ENCODE peak calls at places on chromosome 21, in nine cellular contexts. One of them, this sample, is unnamed.

GRCh38 chr21:21196087-21196486 is 197.9 kb downstream of the NCAM2 start:
- DNase-seq in amniotic stem cell: no peak
- DNase-seq in NCI-H526 treated with DMSO at 0.1 percent for 48 hours: no peak
- DNase-seq in stimulated activated CD4-positive, alpha-beta T cell treated with anti-CD3 and anti-CD28 coated beads, Interleukin-1b, Interleukin-23, amount 100 ng/mL, for 24 hours: no peak
- DNase-seq in T-helper 17 cell: no peak
- DNase-seq in AG10803: no peak
- DNase-seq in smooth muscle cell of the brain vasculature: no peak
- DNase-seq in colonic mucosa: no peak
- DNase-seq in T-helper 1 cell: no peak
- DNase-seq in this sample: no peak

GRCh38 chr21:32064511-32064910 is 191.7 kb downstream of the HUNK start:
- DNase-seq in T-helper 1 cell: no peak
- DNase-seq in NCI-H526 treated with DMSO at 0.1 percent for 48 hours: no peak
- DNase-seq in colonic mucosa: no peak
- DNase-seq in AG10803: no peak
- DNase-seq in smooth muscle cell of the brain vasculature: no peak
- DNase-seq in T-helper 17 cell: no peak
- DNase-seq in amniotic stem cell: no peak
- DNase-seq in stimulated activated CD4-positive, alpha-beta T cell treated with anti-CD3 and anti-CD28 coated beads, Interleukin-1b, Interleukin-23, amount 100 ng/mL, for 24 hours: no peak
- DNase-seq in this sample: no peak

GRCh38 chr21:37159949-37160348 is 86.9 kb downstream of the TTC3 start:
- DNase-seq in T-helper 1 cell: no peak
- DNase-seq in smooth muscle cell of the brain vasculature: no peak
- DNase-seq in stimulated activated CD4-positive, alpha-beta T cell treated with anti-CD3 and anti-CD28 coated beads, Interleukin-1b, Interleukin-23, amount 100 ng/mL, for 24 hours: no peak
- DNase-seq in amniotic stem cell: no peak
- DNase-seq in T-helper 17 cell: no peak
- DNase-seq in colonic mucosa: no peak
- DNase-seq in NCI-H526 treated with DMSO at 0.1 percent for 48 hours: no peak
- DNase-seq in AG10803: no peak
- DNase-seq in this sample: no peak

GRCh38 chr21:41045534-41046268 is 122.3 kb upstream of the BACE2 start:
- DNase-seq in amniotic stem cell: no peak
- DNase-seq in AG10803: no peak
- DNase-seq in NCI-H526 treated with DMSO at 0.1 percent for 48 hours: peak
- DNase-seq in stimulated activated CD4-positive, alpha-beta T cell treated with anti-CD3 and anti-CD28 coated beads, Interleukin-1b, Interleukin-23, amount 100 ng/mL, for 24 hours: no peak
- DNase-seq in T-helper 1 cell: no peak
- DNase-seq in colonic mucosa: no peak
- DNase-seq in T-helper 17 cell: no peak
- DNase-seq in smooth muscle cell of the brain vasculature: no peak
- DNase-seq in this sample: no peak

GRCh38 chr21:42614811-42615342 is 38.5 kb upstream of the PDE9A start:
- DNase-seq in NCI-H526 treated with DMSO at 0.1 percent for 48 hours: no peak
- DNase-seq in T-helper 1 cell: peak
- DNase-seq in stimulated activated CD4-positive, alpha-beta T cell treated with anti-CD3 and anti-CD28 coated beads, Interleukin-1b, Interleukin-23, amount 100 ng/mL, for 24 hours: peak
- DNase-seq in amniotic stem cell: no peak
- DNase-seq in T-helper 17 cell: peak
- DNase-seq in AG10803: no peak
- DNase-seq in smooth muscle cell of the brain vasculature: no peak
- DNase-seq in colonic mucosa: peak
- DNase-seq in this sample: peak

GRCh38 chr21:38082936-38083335 is 166.7 kb upstream of the KCNJ6 start:
- DNase-seq in amniotic stem cell: no peak
- DNase-seq in stimulated activated CD4-positive, alpha-beta T cell treated with anti-CD3 and anti-CD28 coated beads, Interleukin-1b, Interleukin-23, amount 100 ng/mL, for 24 hours: no peak
- DNase-seq in AG10803: no peak
- DNase-seq in smooth muscle cell of the brain vasculature: no peak
- DNase-seq in T-helper 17 cell: no peak
- DNase-seq in NCI-H526 treated with DMSO at 0.1 percent for 48 hours: no peak
- DNase-seq in T-helper 1 cell: no peak
- DNase-seq in colonic mucosa: no peak
- DNase-seq in this sample: no peak

GRCh38 chr21:37263827-37264226 is 3.3 kb downstream of the VPS26C start:
- DNase-seq in AG10803: peak
- DNase-seq in T-helper 1 cell: no peak
- DNase-seq in T-helper 17 cell: no peak
- DNase-seq in NCI-H526 treated with DMSO at 0.1 percent for 48 hours: no peak
- DNase-seq in amniotic stem cell: no peak
- DNase-seq in colonic mucosa: no peak
- DNase-seq in stimulated activated CD4-positive, alpha-beta T cell treated with anti-CD3 and anti-CD28 coated beads, Interleukin-1b, Interleukin-23, amount 100 ng/mL, for 24 hours: no peak
- DNase-seq in smooth muscle cell of the brain vasculature: no peak
- DNase-seq in this sample: no peak

GRCh38 chr21:45618846-45619485 is 24.6 kb upstream of the PCBP3 start:
- DNase-seq in AG10803: peak
- DNase-seq in T-helper 1 cell: no peak
- DNase-seq in T-helper 17 cell: no peak
- DNase-seq in amniotic stem cell: no peak
- DNase-seq in smooth muscle cell of the brain vasculature: no peak
- DNase-seq in stimulated activated CD4-positive, alpha-beta T cell treated with anti-CD3 and anti-CD28 coated beads, Interleukin-1b, Interleukin-23, amount 100 ng/mL, for 24 hours: no peak
- DNase-seq in colonic mucosa: no peak
- DNase-seq in NCI-H526 treated with DMSO at 0.1 percent for 48 hours: no peak
- DNase-seq in this sample: peak

GRCh38 chr21:35940074-35940927 is 120.0 kb downstream of the SETD4 start:
- DNase-seq in AG10803: peak
- DNase-seq in stimulated activated CD4-positive, alpha-beta T cell treated with anti-CD3 and anti-CD28 coated beads, Interleukin-1b, Interleukin-23, amount 100 ng/mL, for 24 hours: no peak
- DNase-seq in T-helper 1 cell: no peak
- DNase-seq in T-helper 17 cell: no peak
- DNase-seq in NCI-H526 treated with DMSO at 0.1 percent for 48 hours: peak
- DNase-seq in amniotic stem cell: peak
- DNase-seq in colonic mucosa: peak
- DNase-seq in smooth muscle cell of the brain vasculature: no peak
- DNase-seq in this sample: no peak

GRCh38 chr21:33901421-33902288 is 13.9 kb downstream of the ATP5PO start:
- DNase-seq in NCI-H526 treated with DMSO at 0.1 percent for 48 hours: no peak
- DNase-seq in AG10803: peak
- DNase-seq in smooth muscle cell of the brain vasculature: peak
- DNase-seq in colonic mucosa: no peak
- DNase-seq in T-helper 1 cell: no peak
- DNase-seq in amniotic stem cell: no peak
- DNase-seq in stimulated activated CD4-positive, alpha-beta T cell treated with anti-CD3 and anti-CD28 coated beads, Interleukin-1b, Interleukin-23, amount 100 ng/mL, for 24 hours: no peak
- DNase-seq in T-helper 17 cell: no peak
- DNase-seq in this sample: no peak

GRCh38 chr21:38440746-38441145 is 57.5 kb downstream of the ERG start:
- DNase-seq in AG10803: peak
- DNase-seq in T-helper 17 cell: no peak
- DNase-seq in stimulated activated CD4-positive, alpha-beta T cell treated with anti-CD3 and anti-CD28 coated beads, Interleukin-1b, Interleukin-23, amount 100 ng/mL, for 24 hours: no peak
- DNase-seq in T-helper 1 cell: no peak
- DNase-seq in smooth muscle cell of the brain vasculature: no peak
- DNase-seq in amniotic stem cell: peak
- DNase-seq in colonic mucosa: no peak
- DNase-seq in NCI-H526 treated with DMSO at 0.1 percent for 48 hours: no peak
- DNase-seq in this sample: no peak

GRCh38 chr21:45806042-45806441 is 162.5 kb downstream of the PCBP3 start:
- DNase-seq in smooth muscle cell of the brain vasculature: no peak
- DNase-seq in NCI-H526 treated with DMSO at 0.1 percent for 48 hours: no peak
- DNase-seq in T-helper 17 cell: no peak
- DNase-seq in amniotic stem cell: no peak
- DNase-seq in colonic mucosa: no peak
- DNase-seq in AG10803: no peak
- DNase-seq in stimulated activated CD4-positive, alpha-beta T cell treated with anti-CD3 and anti-CD28 coated beads, Interleukin-1b, Interleukin-23, amount 100 ng/mL, for 24 hours: no peak
- DNase-seq in T-helper 1 cell: no peak
- DNase-seq in this sample: no peak

GRCh38 chr21:42351626-42352432 is 1.0 kb upstream of the TFF2 start:
- DNase-seq in AG10803: no peak
- DNase-seq in stimulated activated CD4-positive, alpha-beta T cell treated with anti-CD3 and anti-CD28 coated beads, Interleukin-1b, Interleukin-23, amount 100 ng/mL, for 24 hours: no peak
- DNase-seq in amniotic stem cell: no peak
- DNase-seq in NCI-H526 treated with DMSO at 0.1 percent for 48 hours: no peak
- DNase-seq in T-helper 17 cell: no peak
- DNase-seq in T-helper 1 cell: no peak
- DNase-seq in smooth muscle cell of the brain vasculature: no peak
- DNase-seq in colonic mucosa: no peak
- DNase-seq in this sample: peak

GRCh38 chr21:44804762-44805161 is 3.1 kb upstream of the UBE2G2 start:
- DNase-seq in AG10803: no peak
- DNase-seq in amniotic stem cell: no peak
- DNase-seq in smooth muscle cell of the brain vasculature: no peak
- DNase-seq in NCI-H526 treated with DMSO at 0.1 percent for 48 hours: no peak
- DNase-seq in colonic mucosa: no peak
- DNase-seq in T-helper 17 cell: no peak
- DNase-seq in T-helper 1 cell: no peak
- DNase-seq in stimulated activated CD4-positive, alpha-beta T cell treated with anti-CD3 and anti-CD28 coated beads, Interleukin-1b, Interleukin-23, amount 100 ng/mL, for 24 hours: no peak
- DNase-seq in this sample: no peak

GRCh38 chr21:43716376-43717165 is 2.4 kb upstream of the PDXK start:
- DNase-seq in T-helper 17 cell: no peak
- DNase-seq in T-helper 1 cell: no peak
- DNase-seq in smooth muscle cell of the brain vasculature: no peak
- DNase-seq in AG10803: peak
- DNase-seq in amniotic stem cell: no peak
- DNase-seq in colonic mucosa: no peak
- DNase-seq in NCI-H526 treated with DMSO at 0.1 percent for 48 hours: no peak
- DNase-seq in stimulated activated CD4-positive, alpha-beta T cell treated with anti-CD3 and anti-CD28 coated beads, Interleukin-1b, Interleukin-23, amount 100 ng/mL, for 24 hours: no peak
- DNase-seq in this sample: no peak

GRCh38 chr21:35198004-35198403 is 148.9 kb upstream of the RUNX1 start:
- DNase-seq in T-helper 1 cell: no peak
- DNase-seq in stimulated activated CD4-positive, alpha-beta T cell treated with anti-CD3 and anti-CD28 coated beads, Interleukin-1b, Interleukin-23, amount 100 ng/mL, for 24 hours: no peak
- DNase-seq in amniotic stem cell: peak
- DNase-seq in NCI-H526 treated with DMSO at 0.1 percent for 48 hours: no peak
- DNase-seq in colonic mucosa: no peak
- DNase-seq in smooth muscle cell of the brain vasculature: no peak
- DNase-seq in T-helper 17 cell: no peak
- DNase-seq in AG10803: peak
- DNase-seq in this sample: no peak

GRCh38 chr21:40173833-40174232 is 306.6 kb downstream of the PCP4 start:
- DNase-seq in AG10803: no peak
- DNase-seq in stimulated activated CD4-positive, alpha-beta T cell treated with anti-CD3 and anti-CD28 coated beads, Interleukin-1b, Interleukin-23, amount 100 ng/mL, for 24 hours: no peak
- DNase-seq in colonic mucosa: no peak
- DNase-seq in T-helper 17 cell: no peak
- DNase-seq in NCI-H526 treated with DMSO at 0.1 percent for 48 hours: no peak
- DNase-seq in amniotic stem cell: no peak
- DNase-seq in T-helper 1 cell: no peak
- DNase-seq in smooth muscle cell of the brain vasculature: no peak
- DNase-seq in this sample: no peak

GRCh38 chr21:44800103-44800502 is 1.5 kb downstream of the UBE2G2 start:
- DNase-seq in T-helper 1 cell: no peak
- DNase-seq in T-helper 17 cell: no peak
- DNase-seq in smooth muscle cell of the brain vasculature: no peak
- DNase-seq in colonic mucosa: peak
- DNase-seq in amniotic stem cell: no peak
- DNase-seq in AG10803: peak
- DNase-seq in stimulated activated CD4-positive, alpha-beta T cell treated with anti-CD3 and anti-CD28 coated beads, Interleukin-1b, Interleukin-23, amount 100 ng/mL, for 24 hours: no peak
- DNase-seq in NCI-H526 treated with DMSO at 0.1 percent for 48 hours: peak
- DNase-seq in this sample: no peak

GRCh38 chr21:45260191-45260795 is 27.4 kb downstream of the POFUT2 start:
- DNase-seq in T-helper 17 cell: no peak
- DNase-seq in NCI-H526 treated with DMSO at 0.1 percent for 48 hours: no peak
- DNase-seq in smooth muscle cell of the brain vasculature: no peak
- DNase-seq in colonic mucosa: no peak
- DNase-seq in stimulated activated CD4-positive, alpha-beta T cell treated with anti-CD3 and anti-CD28 coated beads, Interleukin-1b, Interleukin-23, amount 100 ng/mL, for 24 hours: no peak
- DNase-seq in amniotic stem cell: no peak
- DNase-seq in T-helper 1 cell: no peak
- DNase-seq in AG10803: no peak
- DNase-seq in this sample: peak

GRCh38 chr21:39633770-39634181 is 21.0 kb downstream of the B3GALT5 start:
- DNase-seq in stimulated activated CD4-positive, alpha-beta T cell treated with anti-CD3 and anti-CD28 coated beads, Interleukin-1b, Interleukin-23, amount 100 ng/mL, for 24 hours: no peak
- DNase-seq in NCI-H526 treated with DMSO at 0.1 percent for 48 hours: no peak
- DNase-seq in smooth muscle cell of the brain vasculature: no peak
- DNase-seq in amniotic stem cell: peak
- DNase-seq in colonic mucosa: no peak
- DNase-seq in T-helper 17 cell: no peak
- DNase-seq in AG10803: peak
- DNase-seq in T-helper 1 cell: no peak
- DNase-seq in this sample: no peak

GRCh38 chr21:38027901-38028300 is 111.6 kb upstream of the KCNJ6 start:
- DNase-seq in amniotic stem cell: no peak
- DNase-seq in T-helper 17 cell: no peak
- DNase-seq in colonic mucosa: no peak
- DNase-seq in smooth muscle cell of the brain vasculature: no peak
- DNase-seq in stimulated activated CD4-positive, alpha-beta T cell treated with anti-CD3 and anti-CD28 coated beads, Interleukin-1b, Interleukin-23, amount 100 ng/mL, for 24 hours: no peak
- DNase-seq in AG10803: peak
- DNase-seq in T-helper 1 cell: no peak
- DNase-seq in NCI-H526 treated with DMSO at 0.1 percent for 48 hours: no peak
- DNase-seq in this sample: no peak

GRCh38 chr21:35150562-35151226 is 101.6 kb upstream of the RUNX1 start:
- DNase-seq in NCI-H526 treated with DMSO at 0.1 percent for 48 hours: no peak
- DNase-seq in amniotic stem cell: no peak
- DNase-seq in colonic mucosa: no peak
- DNase-seq in smooth muscle cell of the brain vasculature: peak
- DNase-seq in T-helper 1 cell: no peak
- DNase-seq in stimulated activated CD4-positive, alpha-beta T cell treated with anti-CD3 and anti-CD28 coated beads, Interleukin-1b, Interleukin-23, amount 100 ng/mL, for 24 hours: no peak
- DNase-seq in T-helper 17 cell: no peak
- DNase-seq in AG10803: peak
- DNase-seq in this sample: no peak

GRCh38 chr21:45698493-45698947 is 55.0 kb downstream of the PCBP3 start:
- DNase-seq in smooth muscle cell of the brain vasculature: peak
- DNase-seq in T-helper 1 cell: no peak
- DNase-seq in stimulated activated CD4-positive, alpha-beta T cell treated with anti-CD3 and anti-CD28 coated beads, Interleukin-1b, Interleukin-23, amount 100 ng/mL, for 24 hours: peak
- DNase-seq in colonic mucosa: peak
- DNase-seq in T-helper 17 cell: no peak
- DNase-seq in NCI-H526 treated with DMSO at 0.1 percent for 48 hours: no peak
- DNase-seq in amniotic stem cell: peak
- DNase-seq in AG10803: peak
- DNase-seq in this sample: no peak

GRCh38 chr21:38680401-38680800 is 125.3 kb upstream of the ETS2 start:
- DNase-seq in T-helper 17 cell: no peak
- DNase-seq in T-helper 1 cell: no peak
- DNase-seq in AG10803: no peak
- DNase-seq in stimulated activated CD4-positive, alpha-beta T cell treated with anti-CD3 and anti-CD28 coated beads, Interleukin-1b, Interleukin-23, amount 100 ng/mL, for 24 hours: no peak
- DNase-seq in amniotic stem cell: no peak
- DNase-seq in smooth muscle cell of the brain vasculature: no peak
- DNase-seq in colonic mucosa: no peak
- DNase-seq in NCI-H526 treated with DMSO at 0.1 percent for 48 hours: no peak
- DNase-seq in this sample: no peak

GRCh38 chr21:22536511-22536910 is 1538.3 kb downstream of the NCAM2 start:
- DNase-seq in T-helper 1 cell: no peak
- DNase-seq in amniotic stem cell: no peak
- DNase-seq in AG10803: no peak
- DNase-seq in stimulated activated CD4-positive, alpha-beta T cell treated with anti-CD3 and anti-CD28 coated beads, Interleukin-1b, Interleukin-23, amount 100 ng/mL, for 24 hours: no peak
- DNase-seq in NCI-H526 treated with DMSO at 0.1 percent for 48 hours: no peak
- DNase-seq in smooth muscle cell of the brain vasculature: no peak
- DNase-seq in colonic mucosa: no peak
- DNase-seq in T-helper 17 cell: no peak
- DNase-seq in this sample: no peak

GRCh38 chr21:44831227-44831626 is 13.4 kb upstream of the SUMO3 start:
- DNase-seq in NCI-H526 treated with DMSO at 0.1 percent for 48 hours: no peak
- DNase-seq in T-helper 17 cell: no peak
- DNase-seq in amniotic stem cell: no peak
- DNase-seq in smooth muscle cell of the brain vasculature: no peak
- DNase-seq in stimulated activated CD4-positive, alpha-beta T cell treated with anti-CD3 and anti-CD28 coated beads, Interleukin-1b, Interleukin-23, amount 100 ng/mL, for 24 hours: no peak
- DNase-seq in AG10803: no peak
- DNase-seq in T-helper 1 cell: no peak
- DNase-seq in colonic mucosa: no peak
- DNase-seq in this sample: no peak

GRCh38 chr21:34528131-34528561 is 16.1 kb upstream of the KCNE1 start:
- DNase-seq in T-helper 17 cell: no peak
- DNase-seq in stimulated activated CD4-positive, alpha-beta T cell treated with anti-CD3 and anti-CD28 coated beads, Interleukin-1b, Interleukin-23, amount 100 ng/mL, for 24 hours: no peak
- DNase-seq in colonic mucosa: no peak
- DNase-seq in T-helper 1 cell: no peak
- DNase-seq in AG10803: peak
- DNase-seq in NCI-H526 treated with DMSO at 0.1 percent for 48 hours: no peak
- DNase-seq in smooth muscle cell of the brain vasculature: no peak
- DNase-seq in amniotic stem cell: no peak
- DNase-seq in this sample: peak

GRCh38 chr21:41373769-41374168 is 11.9 kb downstream of the MX2 start:
- DNase-seq in colonic mucosa: no peak
- DNase-seq in T-helper 1 cell: no peak
- DNase-seq in T-helper 17 cell: no peak
- DNase-seq in NCI-H526 treated with DMSO at 0.1 percent for 48 hours: no peak
- DNase-seq in stimulated activated CD4-positive, alpha-beta T cell treated with anti-CD3 and anti-CD28 coated beads, Interleukin-1b, Interleukin-23, amount 100 ng/mL, for 24 hours: no peak
- DNase-seq in amniotic stem cell: no peak
- DNase-seq in AG10803: no peak
- DNase-seq in smooth muscle cell of the brain vasculature: no peak
- DNase-seq in this sample: peak

GRCh38 chr21:36045993-36046392 is 14.3 kb downstream of the SETD4 start:
- DNase-seq in colonic mucosa: no peak
- DNase-seq in stimulated activated CD4-positive, alpha-beta T cell treated with anti-CD3 and anti-CD28 coated beads, Interleukin-1b, Interleukin-23, amount 100 ng/mL, for 24 hours: no peak
- DNase-seq in T-helper 1 cell: no peak
- DNase-seq in amniotic stem cell: no peak
- DNase-seq in AG10803: no peak
- DNase-seq in NCI-H526 treated with DMSO at 0.1 percent for 48 hours: no peak
- DNase-seq in smooth muscle cell of the brain vasculature: no peak
- DNase-seq in T-helper 17 cell: no peak
- DNase-seq in this sample: no peak

GRCh38 chr21:38325216-38325615 is 68.4 kb downstream of the KCNJ15 start:
- DNase-seq in T-helper 1 cell: no peak
- DNase-seq in stimulated activated CD4-positive, alpha-beta T cell treated with anti-CD3 and anti-CD28 coated beads, Interleukin-1b, Interleukin-23, amount 100 ng/mL, for 24 hours: no peak
- DNase-seq in colonic mucosa: no peak
- DNase-seq in AG10803: no peak
- DNase-seq in T-helper 17 cell: no peak
- DNase-seq in NCI-H526 treated with DMSO at 0.1 percent for 48 hours: no peak
- DNase-seq in smooth muscle cell of the brain vasculature: no peak
- DNase-seq in amniotic stem cell: no peak
- DNase-seq in this sample: no peak

GRCh38 chr21:32790626-32791025 is 19.1 kb upstream of the PAXBP1 start:
- DNase-seq in T-helper 1 cell: no peak
- DNase-seq in stimulated activated CD4-positive, alpha-beta T cell treated with anti-CD3 and anti-CD28 coated beads, Interleukin-1b, Interleukin-23, amount 100 ng/mL, for 24 hours: no peak
- DNase-seq in amniotic stem cell: no peak
- DNase-seq in NCI-H526 treated with DMSO at 0.1 percent for 48 hours: no peak
- DNase-seq in colonic mucosa: no peak
- DNase-seq in AG10803: no peak
- DNase-seq in smooth muscle cell of the brain vasculature: no peak
- DNase-seq in T-helper 17 cell: no peak
- DNase-seq in this sample: no peak